ENCODE peak calls at places on chromosomes 3 and 15, in six cellular contexts. K is lower leg skin, T is left ventricle myocardium inferior, Q is fibroblast of villous mesenchyme, E is hepatocyte, V is WERI-Rb-1. H is an unnamed sample.

GRCh38 chr15:79105141-79105540 is 14.6 kb upstream of the RASGRF1 start:
- DNase-seq in E (no peak), K (peak), V (no peak), Q (no peak), T (no peak), H (no peak)

GRCh38 chr15:57445872-57446271 is 69.6 kb downstream of the CGNL1 start:
- DNase-seq in T (no peak), V (no peak), E (no peak), K (no peak), Q (peak), H (no peak)

GRCh38 chr3:112593258-112593657 is 31.4 kb downstream of the SLC35A5 start:
- DNase-seq in K (no peak), V (no peak), T (no peak), Q (no peak), E (no peak), H (no peak)

GRCh38 chr15:89179966-89180875 is 41.2 kb downstream of the RLBP1 start:
- DNase-seq in V (no peak), E (no peak), K (no peak), Q (peak), T (no peak), H (no peak)

GRCh38 chr15:27328616-27329015 is 357.6 kb downstream of the GABRG3 start:
- DNase-seq in E (no peak), V (no peak), K (no peak), T (no peak), Q (no peak), H (no peak)

GRCh38 chr3:68025189-68025588 is 370.8 kb upstream of the SUCLG2 start:
- DNase-seq in Q (no peak), K (no peak), V (no peak), E (no peak), T (no peak), H (no peak)

GRCh38 chr3:126259411-126260391 is 79.3 kb upstream of the ALDH1L1 start:
- DNase-seq in K (peak), E (peak), Q (peak), V (peak), T (peak), H (no peak)

GRCh38 chr3:109382573-109382972 is 45.2 kb upstream of the DPPA4 start:
- DNase-seq in K (no peak), V (no peak), T (no peak), Q (no peak), E (no peak), H (no peak)

GRCh38 chr3:4113811-4114522 is 189.2 kb upstream of the SETMAR start:
- DNase-seq in E (no peak), Q (no peak), K (no peak), T (no peak), V (no peak), H (no peak)

GRCh38 chr3:150450906-150451305 is 42.8 kb downstream of the TSC22D2 start:
- DNase-seq in K (no peak), Q (no peak), V (no peak), T (no peak), E (no peak), H (no peak)

GRCh38 chr3:124761935-124762334 is 31.7 kb downstream of the UMPS start:
- DNase-seq in K (no peak), E (no peak), T (no peak), Q (no peak), V (no peak), H (no peak)

GRCh38 chr3:107676469-107677309 is 153.9 kb downstream of the BBX start:
- DNase-seq in E (peak), Q (peak), V (no peak), T (no peak), K (no peak), H (no peak)

GRCh38 chr3:175777495-175777894 is 918.4 kb downstream of the NAALADL2 start:
- DNase-seq in T (no peak), Q (peak), K (no peak), V (no peak), E (peak), H (no peak)

GRCh38 chr3:6282920-6283319 is 578.0 kb upstream of the GRM7 start:
- DNase-seq in K (no peak), T (no peak), Q (no peak), E (no peak), V (no peak), H (no peak)

GRCh38 chr3:12303532-12303931 is 14.7 kb downstream of the PPARG start:
- DNase-seq in K (no peak), Q (peak), T (no peak), E (no peak), V (no peak), H (no peak)

GRCh38 chr3:119611664-119612063 is 14.0 kb downstream of the PLA1A start:
- DNase-seq in Q (no peak), T (no peak), V (no peak), K (no peak), E (no peak), H (no peak)

GRCh38 chr15:40955930-40956542 is 2.8 kb downstream of the CHAC1 start:
- DNase-seq in T (no peak), K (no peak), Q (peak), E (peak), V (no peak), H (no peak)

GRCh38 chr3:102037209-102037608 is 187.9 kb downstream of the NFKBIZ start:
- DNase-seq in E (no peak), Q (peak), V (no peak), T (no peak), K (no peak), H (no peak)

GRCh38 chr15:77784361-77785292 is 151.9 kb upstream of the LINGO1 start:
- DNase-seq in Q (peak), K (no peak), V (no peak), T (no peak), E (peak), H (no peak)

GRCh38 chr3:43707998-43708397 is 17.3 kb downstream of the ABHD5 start:
- DNase-seq in T (no peak), E (no peak), K (no peak), Q (peak), V (no peak), H (peak)

GRCh38 chr3:49723301-49723630 is 485 bp downstream of the GMPPB start:
- DNase-seq in V (peak), E (peak), K (peak), Q (peak), T (peak), H (no peak)

GRCh38 chr3:30989266-30989799 is 94.9 kb upstream of the GADL1 start:
- DNase-seq in V (peak), Q (no peak), E (no peak), T (no peak), K (no peak), H (no peak)

GRCh38 chr3:158836312-158836711 is 34.5 kb downstream of the MFSD1 start:
- DNase-seq in T (no peak), Q (no peak), V (no peak), E (no peak), K (no peak), H (no peak)

DNA sequence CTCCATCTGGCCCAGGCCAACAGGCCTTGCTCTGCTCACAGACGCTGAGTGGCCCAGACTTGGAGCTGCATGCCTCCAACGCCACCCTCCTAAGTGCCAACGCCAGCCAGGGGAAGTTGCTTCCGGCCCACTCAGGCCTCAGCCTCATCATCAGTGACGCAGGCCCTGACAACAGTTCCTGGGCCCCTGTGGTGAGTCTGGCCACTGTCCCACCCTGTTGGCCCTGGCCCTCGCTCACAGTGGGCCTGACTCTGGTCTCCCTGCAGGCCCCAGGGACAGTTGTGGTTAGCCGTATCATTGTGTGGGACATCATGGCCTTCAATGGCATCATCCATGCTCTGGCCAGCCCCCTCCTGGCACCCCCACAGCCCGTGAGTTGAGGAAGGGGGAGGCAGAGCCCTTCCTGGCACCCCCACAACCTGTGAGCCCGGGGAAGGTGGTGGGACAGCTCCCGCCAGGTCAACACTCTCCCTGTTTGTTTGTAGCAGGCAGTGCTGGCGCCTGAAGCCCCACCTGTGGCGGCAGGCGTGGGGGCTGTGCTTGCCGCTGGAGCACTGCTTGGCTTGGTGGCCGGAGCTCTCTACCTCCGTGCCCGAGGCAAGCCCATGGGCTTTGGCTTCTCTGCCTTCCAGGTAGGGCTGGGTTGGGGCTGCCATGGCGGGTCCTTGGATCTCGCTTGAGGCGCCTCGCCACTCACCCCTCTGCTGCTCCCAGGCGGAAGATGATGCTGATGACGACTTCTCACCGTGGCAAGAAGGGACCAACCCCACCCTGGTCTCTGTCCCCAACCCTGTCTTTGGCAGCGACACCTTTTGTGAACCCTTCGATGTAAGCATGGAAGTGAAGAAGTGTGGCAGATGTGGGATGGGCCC is 10.0 kb downstream of the NT5DC2 start:
- DNase-seq in E (no peak), Q (no peak), K (peak), T (peak), V (no peak), H (no peak)
- TF ChIP-seq CTCF in E (no peak), Q (no peak), K (no peak), T (no peak), V (no peak), H (no peak)

GRCh38 chr3:189320511-189320910 is 148.7 kb downstream of the TPRG1 start:
- DNase-seq in V (no peak), T (no peak), K (no peak), Q (no peak), E (no peak), H (no peak)

GRCh38 chr3:189322339-189322738 is 150.6 kb downstream of the TPRG1 start:
- DNase-seq in K (no peak), E (no peak), V (no peak), T (no peak), Q (no peak), H (no peak)

GRCh38 chr3:189330066-189330465 is 158.3 kb downstream of the TPRG1 start:
- DNase-seq in V (no peak), Q (no peak), K (no peak), T (no peak), E (no peak), H (no peak)

GRCh38 chr3:189325454-189325853 is 153.7 kb downstream of the TPRG1 start:
- DNase-seq in K (no peak), Q (peak), V (no peak), E (no peak), T (no peak), H (no peak)

GRCh38 chr3:189324538-189325138 is 152.9 kb downstream of the TPRG1 start:
- DNase-seq in V (no peak), K (no peak), Q (peak), T (no peak), E (peak), H (peak)
- H3K4me3 ChIP-seq in V (no peak), K (no peak), Q (no peak), T (no peak), E (no peak), H (no peak)

GRCh38 chr3:169563775-169564059 is 99.8 kb downstream of the MECOM start:
- DNase-seq in E (no peak), T (no peak), Q (no peak), V (no peak), K (no peak), H (no peak)

GRCh38 chr3:169562988-169563774 is 100.3 kb downstream of the MECOM start:
- DNase-seq in T (no peak), Q (no peak), V (no peak), K (no peak), E (no peak), H (no peak)

DNA sequence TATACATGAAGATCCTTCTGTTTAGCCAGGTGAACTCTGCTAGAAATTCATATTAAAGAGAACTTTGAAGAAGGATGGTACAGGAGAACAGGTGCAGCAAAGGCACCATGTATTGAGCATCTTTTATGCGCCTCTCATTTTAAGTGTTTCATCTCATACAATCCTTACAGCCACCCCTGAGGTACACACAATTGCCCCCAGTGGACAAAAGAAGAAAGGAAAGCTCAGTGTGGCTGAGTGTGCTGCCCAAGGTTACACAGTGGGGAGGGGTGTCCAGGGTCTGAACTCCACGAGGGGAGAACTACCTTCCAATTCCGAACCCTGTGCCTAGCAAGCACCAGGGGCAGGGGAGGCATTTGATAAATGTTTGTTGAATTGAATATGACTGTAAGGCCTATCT is 98.6 kb downstream of the MECOM start:
- DNase-seq in Q (no peak), K (no peak), E (no peak), T (no peak), V (no peak), H (no peak)
- TF ChIP-seq CTCF in Q (no peak), K (no peak), E (peak), T (peak), V (peak), H (peak)

DNA sequence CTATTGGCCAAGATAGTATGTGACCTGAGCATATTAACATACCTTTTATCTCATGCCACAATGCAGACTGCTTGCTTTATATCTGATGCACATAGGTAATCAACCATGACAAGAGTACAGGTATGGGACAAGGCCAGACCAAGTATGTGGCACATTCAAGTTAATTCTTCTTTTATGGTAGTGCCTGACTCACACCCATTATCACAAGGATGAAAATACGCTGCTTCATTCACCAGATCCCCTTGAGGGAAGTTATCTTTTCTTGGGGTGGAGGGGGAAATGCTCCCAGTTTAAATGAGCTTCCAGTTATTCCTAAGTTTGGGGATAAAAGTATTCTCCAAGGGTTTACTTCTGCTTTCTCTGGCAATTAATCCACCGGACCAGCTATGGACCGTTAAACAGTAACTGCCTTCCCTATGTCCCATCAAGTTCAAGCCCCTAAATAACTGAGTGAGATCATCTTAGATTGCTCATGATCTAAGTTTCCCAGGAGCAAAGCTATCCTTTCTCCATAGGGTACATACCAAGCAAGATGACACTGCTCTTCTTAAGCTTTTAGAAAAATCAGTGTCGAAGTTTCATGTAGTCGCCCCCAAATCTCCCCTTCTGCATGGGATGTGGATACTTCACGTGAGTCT is 1.9 kb downstream of the COL8A1 start:
- DNase-seq in K (no peak), Q (peak), T (no peak), V (no peak), E (no peak), H (no peak)
- H3K4me3 ChIP-seq in K (no peak), Q (peak), T (peak), V (no peak), E (no peak), H (no peak)

GRCh38 chr15:48087844-48088243 is 32.9 kb upstream of the SLC24A5 start:
- DNase-seq in E (no peak), T (no peak), K (no peak), Q (no peak), V (no peak), H (no peak)

GRCh38 chr15:48089664-48090063 is 31.1 kb upstream of the SLC24A5 start:
- DNase-seq in Q (no peak), V (no peak), T (no peak), E (no peak), K (no peak), H (no peak)

GRCh38 chr15:48086162-48086561 is 34.6 kb upstream of the SLC24A5 start:
- DNase-seq in V (no peak), Q (no peak), E (no peak), K (no peak), T (no peak), H (no peak)

GRCh38 chr15:48086582-48086981 is 34.2 kb upstream of the SLC24A5 start:
- DNase-seq in K (no peak), V (no peak), T (no peak), E (no peak), Q (no peak), H (no peak)

DNA sequence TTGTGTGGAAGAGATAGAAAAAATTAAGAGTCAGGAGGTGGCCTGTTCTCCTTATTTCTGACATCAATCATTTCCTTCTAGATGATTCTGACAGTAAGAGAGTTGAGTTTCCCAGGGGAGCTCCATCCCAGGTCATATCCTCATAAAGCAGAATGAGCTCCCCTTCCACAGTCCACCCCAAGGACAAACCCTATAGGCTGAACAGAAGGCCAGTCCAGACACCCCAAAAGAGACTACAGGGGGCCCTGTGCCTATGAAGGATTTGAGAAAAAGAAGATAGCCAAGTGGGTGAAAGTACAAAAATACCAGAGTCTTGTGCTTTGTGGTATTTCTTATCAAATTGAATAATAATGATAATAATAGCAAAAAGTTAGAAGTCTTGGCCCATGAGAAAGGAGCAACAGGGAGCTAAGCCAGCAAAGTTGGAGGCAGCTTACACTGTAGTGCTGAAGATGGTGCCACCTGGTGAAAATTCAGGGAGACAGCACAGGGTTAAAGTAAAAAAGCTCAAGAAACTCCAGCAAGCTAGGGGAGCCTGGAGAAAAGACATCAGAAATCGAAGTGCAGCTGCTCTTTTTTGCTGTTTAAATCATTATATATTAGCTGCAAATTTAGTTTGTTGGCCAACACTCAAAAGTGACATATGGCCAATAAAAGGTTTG is 35.9 kb upstream of the SLC24A5 start:
- DNase-seq in V (peak), T (no peak), K (no peak), E (peak), Q (peak), H (no peak)
- TF ChIP-seq CTCF in V (peak), T (peak), K (no peak), E (peak), Q (peak), H (peak)

GRCh38 chr15:84817461-84818081 is 415 bp downstream of the ALPK3 start:
- DNase-seq in V (peak), T (no peak), E (peak), Q (no peak), K (peak), H (no peak)
- H3K4me3 ChIP-seq in V (peak), T (peak), E (peak), Q (no peak), K (no peak), H (no peak)

GRCh38 chr15:46786886-46787285 is 930.4 kb upstream of the SEMA6D start:
- DNase-seq in T (no peak), V (peak), E (peak), Q (no peak), K (no peak), H (no peak)
- TF ChIP-seq CTCF in T (peak), V (peak), E (peak), Q (no peak), K (no peak), H (no peak)

GRCh38 chr15:63498815-63499549 is 5.4 kb upstream of the USP3 start:
- DNase-seq in E (no peak), V (no peak), Q (no peak), T (no peak), K (no peak), H (no peak)

GRCh38 chr15:63499611-63500010 is 4.8 kb upstream of the USP3 start:
- DNase-seq in V (no peak), Q (no peak), T (no peak), K (no peak), E (no peak), H (no peak)

GRCh38 chr15:63501256-63502089 is 2.9 kb upstream of the USP3 start:
- DNase-seq in T (peak), E (peak), V (no peak), K (peak), Q (peak), H (peak)

GRCh38 chr15:63502137-63502801 is 2.1 kb upstream of the USP3 start:
- DNase-seq in V (no peak), K (no peak), T (no peak), E (peak), Q (peak), H (no peak)

DNA sequence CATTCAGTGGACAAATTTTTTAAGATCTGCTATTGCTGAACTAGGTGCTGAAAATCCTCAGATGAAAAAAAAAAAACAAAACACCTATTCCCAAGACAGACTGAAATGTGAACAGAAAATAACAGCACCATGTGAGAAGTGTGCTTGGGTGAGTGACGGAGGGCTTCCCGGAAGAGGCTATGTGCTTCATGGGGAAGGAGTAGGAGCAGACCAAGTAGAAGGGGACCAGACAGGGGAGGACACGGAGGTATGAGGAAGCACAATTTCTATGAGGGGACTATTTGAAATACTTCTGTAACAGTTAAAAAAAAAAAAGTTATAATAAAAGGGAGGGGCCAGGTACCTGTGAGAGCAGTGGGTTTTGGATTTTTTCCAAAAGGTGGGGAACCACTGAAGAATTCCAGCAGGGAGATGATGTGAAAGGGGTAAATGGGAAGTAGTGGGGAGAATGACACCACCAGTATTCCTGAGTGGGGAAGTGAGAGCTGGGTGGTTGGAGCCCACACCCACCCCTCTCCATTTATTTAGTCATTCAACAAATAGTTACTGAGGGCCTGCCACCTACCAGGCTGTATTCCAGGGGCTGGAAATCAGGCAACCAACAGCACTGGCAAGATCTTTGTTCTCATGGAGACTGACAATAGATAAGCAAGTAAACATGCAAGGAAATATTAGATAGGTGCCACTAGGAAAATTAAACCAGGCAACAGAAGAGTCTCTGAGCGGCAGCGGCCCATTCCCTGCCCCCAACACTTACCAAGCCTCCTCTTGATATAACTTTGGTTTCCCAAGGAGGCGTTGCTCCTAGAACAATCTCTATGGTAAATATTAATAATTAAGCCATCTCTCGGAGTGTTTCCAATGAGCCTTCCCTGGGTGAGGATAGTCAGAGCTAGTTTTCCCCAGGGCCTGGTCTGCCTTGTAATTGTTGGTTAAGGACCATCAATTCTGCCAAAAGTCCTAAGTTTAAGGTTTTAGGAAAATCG is 3.8 kb upstream of the USP3 start:
- DNase-seq in K (no peak), T (no peak), V (no peak), E (peak), Q (no peak), H (no peak)
- H3K4me3 ChIP-seq in K (no peak), T (peak), V (no peak), E (no peak), Q (no peak), H (no peak)

H was measured in HFF-Myc.